ENCODE peak calls at places on chromosomes 11 and 22, in five cellular contexts. H is CD8-positive, alpha-beta memory T cell; V is H54; D is posterior vena cava; G is effector CD4-positive, alpha-beta T cell. C is an unnamed sample.

GRCh38 chr11:64744544-64745218 is 739 bp upstream of the RASGRP2 start:
- DNase-seq in H (peak), D (no peak), V (no peak), G (peak), C (peak)

GRCh38 chr11:62489204-62489603 is 57.4 kb downstream of the AHNAK start:
- DNase-seq in G (no peak), H (no peak), D (no peak), V (no peak), C (peak)

GRCh38 chr11:130711193-130711592 is 205.1 kb downstream of the SNX19 start:
- DNase-seq in V (no peak), G (no peak), H (no peak), D (no peak), C (no peak)

GRCh38 chr11:46290598-46291309 is 13.3 kb downstream of the CREB3L1 start:
- DNase-seq in V (no peak), G (no peak), D (peak), H (no peak), C (peak)

GRCh38 chr11:38014405-38014804 is 1416.4 kb upstream of the RAG2 start:
- DNase-seq in V (no peak), H (no peak), D (no peak), G (no peak), C (no peak)

GRCh38 chr11:75867778-75868374 is 52.9 kb downstream of the UVRAG start:
- DNase-seq in H (peak), G (peak), D (no peak), V (no peak), C (peak)

GRCh38 chr22:37088108-37088605 is 21.4 kb downstream of the TMPRSS6 start:
- DNase-seq in H (no peak), G (no peak), D (no peak), V (peak), C (peak)

GRCh38 chr11:116782728-116783127 is 5.1 kb downstream of the ZPR1 start:
- DNase-seq in H (no peak), V (no peak), G (no peak), D (no peak), C (no peak)

GRCh38 chr11:65471410-65471762 is 27.5 kb upstream of the MALAT1 start:
- DNase-seq in G (no peak), V (no peak), D (peak), H (no peak), C (peak)

GRCh38 chr22:20114506-20115475 is 1.1 kb upstream of the RANBP1 start:
- DNase-seq in G (no peak), H (no peak), D (no peak), V (no peak), C (no peak)

GRCh38 chr11:11967669-11968510 is 40.5 kb downstream of the DKK3 start:
- DNase-seq in H (no peak), D (peak), G (no peak), V (no peak), C (no peak)

GRCh38 chr11:26143553-26144308 is 188.2 kb upstream of the ANO3 start:
- DNase-seq in H (no peak), D (no peak), G (no peak), V (no peak), C (no peak)

GRCh38 chr11:59145534-59145933 is 2.9 kb downstream of the FAM111A start:
- DNase-seq in H (no peak), G (no peak), D (no peak), V (no peak), C (peak)

GRCh38 chr22:40156001-40156516 is 21.7 kb upstream of the TNRC6B start:
- DNase-seq in G (no peak), V (peak), H (no peak), D (no peak), C (peak)

GRCh38 chr11:783581-784015 is 6.3 kb downstream of the CEND1 start:
- DNase-seq in D (peak), V (no peak), H (no peak), G (no peak), C (peak)

GRCh38 chr11:44943696-44944095 is 7.0 kb downstream of the TP53I11 start:
- DNase-seq in H (no peak), G (no peak), D (no peak), V (no peak), C (no peak)

GRCh38 chr22:47153854-47154542 is 391.5 kb downstream of the TBC1D22A start:
- DNase-seq in D (no peak), H (no peak), G (no peak), V (no peak), C (no peak)

GRCh38 chr11:102762414-102762813 is 18.0 kb downstream of the MMP10 start:
- DNase-seq in D (no peak), V (no peak), H (no peak), G (no peak), C (peak)

GRCh38 chr11:131683131-131683530 is 312.7 kb downstream of the NTM start:
- DNase-seq in H (no peak), D (no peak), V (no peak), G (no peak), C (no peak)

GRCh38 chr11:27290261-27290660 is 72.8 kb downstream of the CCDC34 start:
- DNase-seq in G (no peak), D (no peak), V (no peak), H (no peak), C (peak)

GRCh38 chr22:24028533-24028932 is 17.4 kb downstream of the CABIN1 start:
- DNase-seq in G (no peak), V (no peak), H (no peak), D (no peak), C (no peak)

GRCh38 chr22:36865346-36865745 is 4.5 kb downstream of the NCF4 start:
- DNase-seq in H (no peak), D (no peak), V (no peak), G (no peak), C (peak)

GRCh38 chr22:49210606-49211005 is 617.1 kb downstream of the BRD1 start:
- DNase-seq in H (no peak), D (peak), G (no peak), V (no peak), C (no peak)

GRCh38 chr22:20423636-20424511 is 13.8 kb downstream of the SCARF2 start:
- DNase-seq in V (no peak), H (no peak), D (no peak), G (no peak), C (no peak)

GRCh38 chr22:21641417-21641794 is 696 bp upstream of the SDF2L1 start:
- DNase-seq in G (no peak), H (no peak), D (no peak), V (peak), C (peak)

GRCh38 chr11:93626038-93626437 is 35.4 kb upstream of the CEP295 start:
- DNase-seq in D (no peak), V (no peak), H (no peak), G (no peak), C (no peak)